ENCODE peak calls at places on chromosomes 2 and 18, in ten cellular contexts. One of them, this sample, is unnamed.

GRCh38 chr2:20304411-20304810 is 46.2 kb downstream of the PUM2 start:
- DNase-seq in sigmoid colon: no peak
- DNase-seq in CD8-positive, alpha-beta T cell: no peak
- DNase-seq in uterus: no peak
- DNase-seq in GM12878: no peak
- DNase-seq in AG04449: peak; percentile 42
- DNase-seq in epithelial cell of esophagus: peak; percentile 27
- DNase-seq in Panc1: no peak
- DNase-seq in heart right ventricle: no peak
- DNase-seq in body of pancreas: no peak
- DNase-seq in this sample: no peak

GRCh38 chr2:68727698-68728375 is 6.8 kb upstream of the ARHGAP25 start:
- DNase-seq in epithelial cell of esophagus: peak; percentile 81
- DNase-seq in heart right ventricle: no peak
- DNase-seq in sigmoid colon: no peak
- DNase-seq in Panc1: no peak
- DNase-seq in uterus: no peak
- DNase-seq in CD8-positive, alpha-beta T cell: no peak
- DNase-seq in GM12878: no peak
- DNase-seq in body of pancreas: no peak
- DNase-seq in AG04449: no peak
- DNase-seq in this sample: no peak

GRCh38 chr2:98915751-98916358 is 20.2 kb downstream of the CRACDL start:
- DNase-seq in epithelial cell of esophagus: peak; percentile 85
- DNase-seq in GM12878: no peak
- DNase-seq in heart right ventricle: no peak
- DNase-seq in uterus: no peak
- DNase-seq in AG04449: no peak
- DNase-seq in sigmoid colon: peak; percentile 20
- DNase-seq in body of pancreas: no peak
- DNase-seq in Panc1: no peak
- DNase-seq in CD8-positive, alpha-beta T cell: no peak
- DNase-seq in this sample: no peak

GRCh38 chr2:235305678-235306077 is 188.2 kb upstream of the AGAP1 start:
- DNase-seq in AG04449: no peak
- DNase-seq in Panc1: no peak
- DNase-seq in sigmoid colon: no peak
- DNase-seq in body of pancreas: no peak
- DNase-seq in epithelial cell of esophagus: no peak
- DNase-seq in heart right ventricle: no peak
- DNase-seq in GM12878: no peak
- DNase-seq in uterus: no peak
- DNase-seq in CD8-positive, alpha-beta T cell: no peak
- DNase-seq in this sample: no peak

GRCh38 chr2:191114403-191114886 is 36.3 kb downstream of the STAT4 start:
- DNase-seq in AG04449: no peak
- DNase-seq in GM12878: peak; percentile 55
- DNase-seq in body of pancreas: no peak
- DNase-seq in heart right ventricle: no peak
- DNase-seq in epithelial cell of esophagus: peak; percentile 1
- DNase-seq in CD8-positive, alpha-beta T cell: no peak
- DNase-seq in uterus: no peak
- DNase-seq in sigmoid colon: no peak
- DNase-seq in Panc1: no peak
- DNase-seq in this sample: peak; percentile 43

GRCh38 chr2:229519655-229520054 is 194.7 kb downstream of the DNER start:
- DNase-seq in sigmoid colon: no peak
- DNase-seq in AG04449: no peak
- DNase-seq in Panc1: no peak
- DNase-seq in GM12878: no peak
- DNase-seq in epithelial cell of esophagus: peak; percentile 4
- DNase-seq in uterus: no peak
- DNase-seq in CD8-positive, alpha-beta T cell: no peak
- DNase-seq in body of pancreas: no peak
- DNase-seq in heart right ventricle: no peak
- DNase-seq in this sample: peak; percentile 22

GRCh38 chr2:190477563-190478454 is 56.7 kb downstream of the NEMP2 start:
- DNase-seq in sigmoid colon: no peak
- DNase-seq in AG04449: no peak
- DNase-seq in uterus: no peak
- DNase-seq in heart right ventricle: no peak
- DNase-seq in CD8-positive, alpha-beta T cell: no peak
- DNase-seq in epithelial cell of esophagus: no peak
- DNase-seq in body of pancreas: no peak
- DNase-seq in Panc1: no peak
- DNase-seq in GM12878: no peak
- DNase-seq in this sample: no peak

GRCh38 chr2:46268986-46269385 is 28.2 kb upstream of the EPAS1 start:
- DNase-seq in Panc1: no peak
- DNase-seq in epithelial cell of esophagus: no peak
- DNase-seq in heart right ventricle: no peak
- DNase-seq in uterus: no peak
- DNase-seq in sigmoid colon: no peak
- DNase-seq in GM12878: no peak
- DNase-seq in AG04449: no peak
- DNase-seq in CD8-positive, alpha-beta T cell: no peak
- DNase-seq in body of pancreas: no peak
- DNase-seq in this sample: no peak

GRCh38 chr2:127153691-127154158 is 46.8 kb upstream of the BIN1 start:
- DNase-seq in CD8-positive, alpha-beta T cell: no peak
- DNase-seq in sigmoid colon: peak; percentile 70
- DNase-seq in GM12878: no peak
- DNase-seq in uterus: peak; percentile 69
- DNase-seq in Panc1: no peak
- DNase-seq in body of pancreas: no peak
- DNase-seq in AG04449: no peak
- DNase-seq in heart right ventricle: no peak
- DNase-seq in epithelial cell of esophagus: peak; percentile 70
- DNase-seq in this sample: no peak

GRCh38 chr2:238925816-238926215 is 77.9 kb downstream of the TWIST2 start:
- DNase-seq in GM12878: no peak
- DNase-seq in heart right ventricle: no peak
- DNase-seq in AG04449: no peak
- DNase-seq in CD8-positive, alpha-beta T cell: no peak
- DNase-seq in Panc1: no peak
- DNase-seq in body of pancreas: peak; percentile 3
- DNase-seq in uterus: no peak
- DNase-seq in epithelial cell of esophagus: no peak
- DNase-seq in sigmoid colon: peak; percentile 48
- DNase-seq in this sample: no peak

GRCh38 chr2:152175012-152175367 is 573 bp downstream of the STAM2 start:
- DNase-seq in epithelial cell of esophagus: no peak
- DNase-seq in CD8-positive, alpha-beta T cell: no peak
- DNase-seq in GM12878: no peak
- DNase-seq in AG04449: no peak
- DNase-seq in uterus: no peak
- DNase-seq in heart right ventricle: no peak
- DNase-seq in body of pancreas: no peak
- DNase-seq in sigmoid colon: no peak
- DNase-seq in Panc1: no peak
- DNase-seq in this sample: no peak

GRCh38 chr2:23027396-23027795 is 357.6 kb upstream of the KLHL29 start:
- DNase-seq in CD8-positive, alpha-beta T cell: no peak
- DNase-seq in sigmoid colon: no peak
- DNase-seq in uterus: no peak
- DNase-seq in epithelial cell of esophagus: no peak
- DNase-seq in AG04449: no peak
- DNase-seq in heart right ventricle: no peak
- DNase-seq in body of pancreas: no peak
- DNase-seq in Panc1: no peak
- DNase-seq in GM12878: no peak
- DNase-seq in this sample: no peak

DNA sequence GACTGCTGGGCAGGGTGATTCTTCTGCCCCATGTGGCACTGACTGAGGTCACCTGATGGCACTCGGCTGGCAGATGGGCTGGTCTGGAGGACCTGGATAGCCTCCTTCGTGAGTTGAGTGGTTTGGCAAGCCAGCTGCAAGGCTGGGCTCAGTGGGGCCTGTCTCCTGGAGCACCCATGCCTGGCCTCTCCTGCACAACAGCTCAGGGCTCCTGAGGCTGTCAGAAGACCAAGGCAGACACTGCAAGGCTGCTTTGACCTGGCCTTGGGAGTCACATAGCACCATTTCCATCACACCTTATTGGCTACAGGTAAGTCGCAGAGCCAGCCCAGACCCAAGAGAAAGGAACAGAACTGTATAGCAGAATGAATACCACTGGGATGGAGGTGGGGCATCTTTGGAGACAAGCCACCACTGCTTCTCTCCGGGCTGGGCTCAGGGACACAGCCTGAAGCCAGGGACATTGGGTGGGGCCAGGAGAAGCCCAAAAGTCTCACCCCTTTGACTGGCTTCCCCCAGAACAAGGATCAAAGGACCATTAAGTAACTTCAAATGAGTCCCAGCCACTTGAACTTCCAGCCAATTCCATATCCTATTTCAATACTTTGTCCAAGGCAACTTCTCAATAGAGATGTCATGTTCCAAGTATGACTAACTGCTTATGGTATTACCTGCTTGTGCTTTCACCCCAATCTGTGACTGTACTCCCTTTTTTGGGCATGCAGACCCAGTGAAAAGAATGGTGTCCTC is 156.3 kb downstream of the CABLES1 start:
- DNase-seq in heart right ventricle: no peak
- DNase-seq in body of pancreas: no peak
- DNase-seq in GM12878: no peak
- DNase-seq in sigmoid colon: no peak
- DNase-seq in CD8-positive, alpha-beta T cell: no peak
- DNase-seq in AG04449: no peak
- DNase-seq in Panc1: no peak
- DNase-seq in epithelial cell of esophagus: peak; percentile 66
- DNase-seq in uterus: no peak
- DNase-seq in this sample: no peak
- H3K4me3 ChIP-seq in heart right ventricle: no peak overlapping the region
- H3K4me3 ChIP-seq in body of pancreas: no peak overlapping the region
- H3K4me3 ChIP-seq in GM12878: no peak overlapping the region
- H3K4me3 ChIP-seq in sigmoid colon: no peak overlapping the region
- H3K4me3 ChIP-seq in CD8-positive, alpha-beta T cell: no peak overlapping the region
- H3K4me3 ChIP-seq in AG04449: no peak overlapping the region
- H3K4me3 ChIP-seq in Panc1: no peak overlapping the region
- H3K4me3 ChIP-seq in epithelial cell of esophagus: no peak overlapping the region
- H3K4me3 ChIP-seq in uterus: no peak overlapping the region
- H3K4me3 ChIP-seq in this sample: no peak overlapping the region

GRCh38 chr2:43034242-43034619 is 192.2 kb downstream of the ZFP36L2 start:
- DNase-seq in Panc1: no peak
- DNase-seq in heart right ventricle: no peak
- DNase-seq in sigmoid colon: peak; percentile 41
- DNase-seq in body of pancreas: peak; percentile 7
- DNase-seq in epithelial cell of esophagus: no peak
- DNase-seq in GM12878: no peak
- DNase-seq in AG04449: no peak
- DNase-seq in CD8-positive, alpha-beta T cell: no peak
- DNase-seq in uterus: peak; percentile 11
- DNase-seq in this sample: no peak

GRCh38 chr2:43034921-43035320 is 191.5 kb downstream of the ZFP36L2 start:
- DNase-seq in Panc1: no peak
- DNase-seq in heart right ventricle: no peak
- DNase-seq in body of pancreas: peak; percentile 0
- DNase-seq in GM12878: no peak
- DNase-seq in CD8-positive, alpha-beta T cell: no peak
- DNase-seq in uterus: no peak
- DNase-seq in epithelial cell of esophagus: no peak
- DNase-seq in AG04449: no peak
- DNase-seq in sigmoid colon: peak; percentile 35
- DNase-seq in this sample: no peak

GRCh38 chr2:43033466-43034241 is 192.8 kb downstream of the ZFP36L2 start:
- DNase-seq in epithelial cell of esophagus: no peak
- DNase-seq in heart right ventricle: no peak
- DNase-seq in sigmoid colon: peak; percentile 42
- DNase-seq in AG04449: no peak
- DNase-seq in Panc1: no peak
- DNase-seq in body of pancreas: peak; percentile 8
- DNase-seq in CD8-positive, alpha-beta T cell: no peak
- DNase-seq in GM12878: no peak
- DNase-seq in uterus: peak; percentile 15
- DNase-seq in this sample: no peak

GRCh38 chr2:43038034-43038719 is 188.2 kb downstream of the ZFP36L2 start:
- DNase-seq in Panc1: no peak
- DNase-seq in sigmoid colon: no peak
- DNase-seq in GM12878: no peak
- DNase-seq in CD8-positive, alpha-beta T cell: no peak
- DNase-seq in epithelial cell of esophagus: no peak
- DNase-seq in AG04449: no peak
- DNase-seq in body of pancreas: no peak
- DNase-seq in heart right ventricle: no peak
- DNase-seq in uterus: peak; percentile 75
- DNase-seq in this sample: no peak

DNA sequence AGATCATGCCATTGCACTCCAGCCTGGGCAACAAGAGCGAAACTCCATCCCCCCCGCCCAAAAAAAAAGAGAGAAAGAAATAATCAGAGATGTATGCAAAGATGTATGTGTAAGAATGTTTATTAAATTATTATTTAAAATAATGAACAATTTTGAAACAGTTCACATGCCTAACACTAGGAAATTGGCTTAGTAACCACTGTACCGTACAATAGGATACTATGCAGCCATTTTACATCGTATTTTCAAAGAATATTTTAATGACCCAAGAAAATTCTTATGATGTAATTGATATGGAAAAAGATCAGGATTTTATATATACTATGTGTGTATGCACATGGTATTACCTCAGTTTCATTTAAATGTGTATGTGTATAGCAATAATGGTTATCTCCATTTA is 190.5 kb downstream of the ZFP36L2 start:
- DNase-seq in sigmoid colon: no peak
- DNase-seq in heart right ventricle: no peak
- DNase-seq in CD8-positive, alpha-beta T cell: no peak
- DNase-seq in body of pancreas: no peak
- DNase-seq in AG04449: no peak
- DNase-seq in epithelial cell of esophagus: no peak
- DNase-seq in Panc1: no peak
- DNase-seq in GM12878: no peak
- DNase-seq in uterus: no peak
- DNase-seq in this sample: no peak
- TF ChIP-seq CTCF in sigmoid colon: no peak
- TF ChIP-seq CTCF in heart right ventricle: no peak
- TF ChIP-seq CTCF in CD8-positive, alpha-beta T cell: no peak
- TF ChIP-seq CTCF in body of pancreas: no peak
- TF ChIP-seq CTCF in AG04449: no peak
- TF ChIP-seq CTCF in epithelial cell of esophagus: no peak
- TF ChIP-seq CTCF in Panc1: no peak
- TF ChIP-seq CTCF in GM12878: no peak
- TF ChIP-seq CTCF in uterus: no peak
- TF ChIP-seq CTCF in this sample: no peak

GRCh38 chr18:25351773-25352628 is at the start of gene ZNF521:
- DNase-seq in CD8-positive, alpha-beta T cell: no peak
- DNase-seq in sigmoid colon: peak; percentile 94
- DNase-seq in Panc1: no peak
- DNase-seq in body of pancreas: peak; percentile 55
- DNase-seq in uterus: peak; percentile 90
- DNase-seq in GM12878: no peak
- DNase-seq in AG04449: peak; percentile 17
- DNase-seq in heart right ventricle: peak; percentile 86
- DNase-seq in epithelial cell of esophagus: peak; percentile 65
- DNase-seq in this sample: peak; percentile 73
- H3K4me3 ChIP-seq in CD8-positive, alpha-beta T cell: peak within 1 kb of the TSS; percentile 52
- H3K4me3 ChIP-seq in sigmoid colon: peak within 1 kb of the TSS; percentile 49
- H3K4me3 ChIP-seq in Panc1: peak within 1 kb of the TSS; percentile 57
- H3K4me3 ChIP-seq in body of pancreas: peak within 1 kb of the TSS; percentile 50
- H3K4me3 ChIP-seq in uterus: peak within 1 kb of the TSS; percentile 55
- H3K4me3 ChIP-seq in GM12878: peak within 1 kb of the TSS; percentile 69
- H3K4me3 ChIP-seq in AG04449: peak within 1 kb of the TSS; percentile 85
- H3K4me3 ChIP-seq in heart right ventricle: peak within 1 kb of the TSS; percentile 77
- H3K4me3 ChIP-seq in epithelial cell of esophagus: peak within 1 kb of the TSS; percentile 58
- H3K4me3 ChIP-seq in this sample: peak within 1 kb of the TSS; percentile 64

GRCh38 chr2:103289101-103289725 is 527.4 kb downstream of the TMEM182 start:
- DNase-seq in uterus: no peak
- DNase-seq in GM12878: no peak
- DNase-seq in body of pancreas: no peak
- DNase-seq in CD8-positive, alpha-beta T cell: no peak
- DNase-seq in AG04449: no peak
- DNase-seq in sigmoid colon: no peak
- DNase-seq in epithelial cell of esophagus: no peak
- DNase-seq in Panc1: no peak
- DNase-seq in heart right ventricle: no peak
- DNase-seq in this sample: no peak
- TF ChIP-seq CTCF in uterus: no peak
- TF ChIP-seq CTCF in GM12878: no peak
- TF ChIP-seq CTCF in body of pancreas: no peak
- TF ChIP-seq CTCF in CD8-positive, alpha-beta T cell: no peak
- TF ChIP-seq CTCF in AG04449: no peak
- TF ChIP-seq CTCF in sigmoid colon: no peak
- TF ChIP-seq CTCF in epithelial cell of esophagus: no peak
- TF ChIP-seq CTCF in Panc1: peak; percentile 34
- TF ChIP-seq CTCF in heart right ventricle: no peak
- TF ChIP-seq CTCF in this sample: no peak